ENCODE peak calls at places on chromosomes 7 and 10, in nine cellular contexts. N is GM23338, Z is testis, U is H9, B is HCT116, E is ascending aorta, M is lower lobe of right lung, X is A549, R is breast epithelium. D is an unnamed sample.

GRCh38 chr7:319267-319661 is 29.3 kb downstream of the FOXL3 start:
- DNase-seq in X (no peak), B (no peak), E (no peak), U (no peak), R (no peak), N (no peak), Z (no peak), M (peak), D (no peak)

GRCh38 chr7:22333680-22334141 is 23.2 kb downstream of the RAPGEF5 start:
- DNase-seq in Z (peak), N (no peak), R (no peak), M (no peak), U (no peak), E (no peak), X (no peak), B (no peak), D (no peak)

GRCh38 chr10:132488231-132488821 is 49.3 kb upstream of the INPP5A start:
- DNase-seq in Z (no peak), N (no peak), B (no peak), E (no peak), U (no peak), M (peak), R (no peak), X (no peak), D (no peak)

GRCh38 chr7:77799078-77799964 is 748 bp downstream of the PHTF2 start:
- DNase-seq in N (peak), X (peak), M (peak), Z (peak), B (peak), U (peak), R (no peak), E (peak), D (peak)

GRCh38 chr10:75395955-75396860 is 5.4 kb downstream of the ZNF503 start:
- DNase-seq in R (no peak), E (peak), X (no peak), U (peak), B (no peak), Z (peak), M (peak), N (peak), D (no peak)

GRCh38 chr7:77537136-77537594 is at the start of gene PTPN12:
- DNase-seq in U (no peak), E (peak), B (no peak), N (peak), Z (peak), R (no peak), M (no peak), X (no peak), D (no peak)

GRCh38 chr10:114061148-114061547 is 17.5 kb downstream of the ADRB1 start:
- DNase-seq in X (no peak), N (peak), Z (no peak), U (no peak), B (no peak), E (no peak), M (no peak), R (no peak), D (peak)

GRCh38 chr10:118804262-118804773 is 49.5 kb upstream of the CACUL1 start:
- DNase-seq in X (no peak), Z (no peak), R (no peak), E (no peak), M (no peak), B (no peak), N (no peak), U (no peak), D (no peak)

GRCh38 chr7:156897673-156898072 is 4.7 kb upstream of the LMBR1 start:
- DNase-seq in B (no peak), E (no peak), U (no peak), Z (no peak), X (peak), N (peak), M (no peak), R (no peak), D (peak)

GRCh38 chr10:59799421-59799820 is 46.2 kb upstream of the MRLN start:
- DNase-seq in E (no peak), M (no peak), Z (no peak), X (no peak), N (no peak), B (no peak), R (no peak), U (no peak), D (no peak)

GRCh38 chr10:64529003-64529350 is 1007.8 kb downstream of the REEP3 start:
- DNase-seq in B (no peak), R (no peak), N (no peak), E (no peak), U (no peak), X (no peak), M (no peak), Z (no peak), D (no peak)

GRCh38 chr7:156475666-156476065 is 164.9 kb upstream of the RNF32 start:
- DNase-seq in U (no peak), Z (peak), M (no peak), B (peak), X (peak), R (peak), E (no peak), N (no peak), D (peak)

GRCh38 chr10:35848412-35848811 is 206.3 kb upstream of the FZD8 start:
- DNase-seq in X (no peak), Z (no peak), N (no peak), U (no peak), M (no peak), B (no peak), E (no peak), R (no peak), D (no peak)

GRCh38 chr10:91433620-91434019 is 23.5 kb downstream of the HECTD2 start:
- DNase-seq in N (no peak), R (no peak), U (no peak), Z (no peak), X (no peak), B (no peak), E (no peak), M (no peak), D (no peak)

GRCh38 chr10:80460399-80461207 is 6.5 kb downstream of the TSPAN14 start:
- DNase-seq in R (peak), B (peak), X (no peak), Z (peak), E (no peak), M (peak), N (peak), U (peak), D (peak)

GRCh38 chr10:34523017-34523767 is 291.9 kb downstream of the PARD3 start:
- DNase-seq in B (no peak), E (no peak), Z (no peak), R (no peak), X (peak), U (no peak), M (no peak), N (no peak), D (peak)

GRCh38 chr7:149790146-149790548 is 16.8 kb upstream of the ZNF467 start:
- DNase-seq in X (peak), B (no peak), U (peak), E (no peak), R (no peak), Z (peak), M (peak), N (peak), D (no peak)

DNA sequence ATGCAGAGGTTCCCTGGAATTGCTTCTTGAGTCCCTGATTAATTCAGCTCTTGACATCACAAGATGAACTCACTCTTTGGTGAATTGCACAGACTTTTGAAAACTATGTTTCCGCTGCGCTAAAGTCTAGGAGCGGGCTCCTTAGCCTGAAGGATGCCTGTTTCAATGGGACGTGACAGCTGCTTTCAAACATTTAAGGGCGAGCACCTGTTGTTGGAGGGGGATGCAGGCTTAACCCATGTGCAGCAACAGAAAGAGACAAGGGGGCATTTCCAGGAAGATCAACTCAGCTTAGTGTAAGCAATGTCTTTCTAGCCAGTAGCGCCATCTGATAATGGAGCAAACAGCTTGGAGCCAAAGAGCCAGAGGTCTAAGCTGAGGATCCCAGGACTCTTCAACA is 8.4 kb upstream of the PFKFB3 start:
- DNase-seq in M (no peak), U (no peak), E (no peak), X (no peak), Z (no peak), R (no peak), N (no peak), B (no peak), D (no peak)
- H3K27ac ChIP-seq in M (no peak), U (no peak), E (peak), X (no peak), Z (no peak), R (no peak), N (no peak), B (no peak), D (no peak)

GRCh38 chr7:48528689-48529088 is 357.4 kb downstream of the ABCA13 start:
- DNase-seq in X (no peak), U (peak), Z (no peak), N (peak), B (no peak), R (no peak), E (no peak), M (no peak), D (no peak)
- TF ChIP-seq CTCF in X (no peak), U (peak), Z (no peak), N (peak), B (no peak), R (no peak), E (no peak), M (no peak), D (no peak)

DNA sequence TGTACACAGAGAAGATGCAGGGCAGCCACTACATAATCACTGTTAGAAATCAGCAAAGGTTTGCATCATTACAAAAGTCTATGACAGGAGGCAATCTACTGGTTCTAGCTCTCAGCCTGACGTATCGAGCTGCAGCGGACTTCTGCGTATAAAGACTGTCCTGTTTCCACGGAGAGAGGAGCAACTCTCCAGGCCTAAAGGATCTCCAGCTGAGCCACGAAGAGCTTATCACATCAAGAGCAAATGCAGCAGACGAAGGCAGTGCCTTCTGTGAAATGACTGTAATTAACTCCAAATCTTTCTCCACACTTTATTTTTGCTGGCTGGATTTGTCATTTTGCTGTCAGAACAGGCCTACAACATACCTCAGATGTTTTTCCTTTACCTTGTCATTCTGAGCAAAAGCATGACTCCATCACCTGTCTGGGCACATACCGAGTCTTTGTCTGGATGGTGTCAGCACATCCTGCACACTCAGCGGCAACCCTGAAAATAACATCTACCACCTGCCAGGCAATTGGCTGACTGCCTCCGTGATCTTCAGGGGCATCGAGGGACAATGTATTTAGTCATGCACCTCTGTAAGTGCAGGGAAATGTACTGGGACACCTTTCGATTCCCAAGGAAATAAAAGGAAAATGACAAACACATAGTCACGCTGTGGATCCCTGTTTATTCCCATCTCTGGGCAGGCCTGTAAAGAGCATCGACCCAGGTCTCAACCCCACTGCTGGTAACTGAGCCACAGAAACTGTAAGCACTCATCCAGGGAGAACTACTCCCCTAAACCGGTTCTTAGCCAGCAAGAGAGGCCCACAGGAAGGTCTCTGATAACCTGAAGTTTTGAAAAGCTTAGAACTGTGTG is 26.3 kb upstream of the SH3PXD2A start:
- DNase-seq in M (no peak), B (no peak), U (no peak), R (peak), Z (no peak), X (no peak), E (no peak), N (no peak), D (peak)
- H3K27ac ChIP-seq in M (no peak), B (no peak), U (no peak), R (peak), Z (no peak), X (no peak), E (no peak), N (no peak), D (peak)

DNA sequence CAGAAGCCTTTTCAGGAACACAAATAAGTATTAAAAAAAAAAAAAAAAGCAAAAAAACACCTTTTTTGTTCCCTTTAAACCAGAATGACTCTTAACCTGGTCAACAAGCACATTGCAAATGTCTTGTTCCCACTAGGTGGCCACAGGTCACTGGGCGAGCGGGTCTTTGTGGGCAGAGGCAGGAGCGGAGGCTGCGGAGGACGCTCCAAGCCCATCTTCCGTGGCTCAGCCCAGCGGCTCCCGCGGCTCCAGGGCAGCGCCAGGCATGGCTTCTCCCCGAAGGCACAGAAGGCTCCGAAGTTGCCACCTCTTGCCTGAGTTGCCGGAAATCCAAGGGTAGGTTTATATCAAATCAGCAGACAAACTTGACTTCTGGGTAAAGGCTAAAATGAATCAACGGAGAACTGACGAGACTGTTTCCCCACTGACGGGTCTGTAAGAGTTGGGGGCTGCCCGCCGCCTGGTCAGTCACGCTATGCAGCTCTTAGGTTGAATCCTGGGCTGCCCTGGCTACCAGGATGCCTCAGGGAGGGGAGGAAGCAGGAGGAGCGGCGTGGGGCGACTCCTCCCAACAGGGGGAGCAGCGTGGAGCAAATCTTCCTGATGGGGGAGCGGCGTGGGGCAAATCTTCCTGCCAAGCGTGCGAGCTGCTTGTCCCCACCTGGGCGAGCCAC is 144.5 kb downstream of the PTPRN2 start:
- DNase-seq in N (peak), U (peak), E (no peak), X (no peak), M (no peak), B (no peak), R (no peak), Z (no peak), D (no peak)
- TF ChIP-seq CTCF in N (no peak), U (peak), E (no peak), X (no peak), M (no peak), B (peak), R (no peak), Z (no peak), D (no peak)

GRCh38 chr10:84693006-84693405 is 364.6 kb downstream of the CCSER2 start:
- DNase-seq in Z (no peak), E (no peak), M (no peak), X (no peak), N (no peak), B (no peak), R (no peak), U (no peak), D (no peak)
- H3K27ac ChIP-seq in Z (no peak), E (no peak), M (no peak), X (no peak), N (no peak), B (no peak), R (no peak), U (no peak), D (no peak)

GRCh38 chr7:17971392-17971791 is 31.1 kb upstream of the SNX13 start:
- DNase-seq in U (no peak), X (no peak), R (no peak), Z (no peak), M (no peak), B (no peak), E (no peak), N (no peak), D (peak)
- TF ChIP-seq CTCF in U (no peak), X (peak), R (no peak), Z (no peak), M (no peak), B (peak), E (no peak), N (no peak), D (peak)

D was measured in RWPE1.